ENCODE peak calls at places on chromosomes 3 and 15, in five cellular contexts. R is lower leg skin, J is GM23248, V is fibroblast of mammary gland, M is cardiac fibroblast. H is an unnamed sample.
A peak's percentile ranks its signal among the peaks of the same experiment; 100 is the strongest.

GRCh38 chr3:148227534-148227933 is 470.2 kb upstream of the AGTR1 start:
- DNase-seq in R (no peak), M (no peak), V (no peak), J (no peak), H (no peak)

GRCh38 chr3:109927161-109927560 is 589.8 kb upstream of the DPPA4 start:
- DNase-seq in J (peak; percentile 97), M (peak; percentile 98), V (peak; percentile 97), R (no peak), H (no peak)

GRCh38 chr3:17846466-17846865 is 104.0 kb upstream of the TBC1D5 start:
- DNase-seq in R (no peak), V (no peak), J (peak; percentile 61), M (peak; percentile 20), H (no peak)

GRCh38 chr15:51576911-51577500 is 45.6 kb downstream of the DMXL2 start:
- DNase-seq in V (peak; percentile 74), M (peak; percentile 73), R (no peak), J (peak; percentile 67), H (no peak)

GRCh38 chr3:194080473-194080872 is 55.5 kb upstream of the HES1 start:
- DNase-seq in J (peak; percentile 13), M (no peak), V (no peak), R (no peak), H (no peak)

GRCh38 chr15:42413914-42414313 is 54.6 kb downstream of the CAPN3 start:
- DNase-seq in V (no peak), R (no peak), M (no peak), J (peak; percentile 12), H (no peak)

GRCh38 chr3:51388286-51389029 is 2.6 kb upstream of the RBM15B start:
- DNase-seq in M (no peak), R (peak; percentile 37), J (peak; percentile 43), V (peak; percentile 32), H (no peak)

GRCh38 chr3:175091426-175092114 is 232.4 kb downstream of the NAALADL2 start:
- DNase-seq in M (no peak), R (no peak), V (no peak), J (no peak), H (no peak)

GRCh38 chr15:41970456-41970855 is 1.9 kb downstream of the EHD4 start:
- DNase-seq in V (no peak), M (no peak), J (no peak), R (no peak), H (no peak)

GRCh38 chr15:74202461-74203401 is at the start of gene STRA6:
- DNase-seq in V (peak; percentile 71), M (no peak), J (no peak), R (no peak), H (no peak)

GRCh38 chr3:173548261-173548660 is 150.7 kb downstream of the NLGN1 start:
- DNase-seq in V (no peak), R (no peak), M (no peak), J (no peak), H (no peak)

GRCh38 chr3:10380906-10381795 is 60.2 kb upstream of the SEC13 start:
- DNase-seq in J (peak; percentile 77), V (peak; percentile 38), R (no peak), M (peak; percentile 15), H (no peak)

GRCh38 chr3:24196526-24196925 is 251.4 kb downstream of the NR1D2 start:
- DNase-seq in J (peak; percentile 73), R (no peak), M (peak; percentile 12), V (peak; percentile 69), H (no peak)

GRCh38 chr3:105608623-105609022 is 241.9 kb downstream of the ALCAM start:
- DNase-seq in M (no peak), J (peak; percentile 52), V (no peak), R (no peak), H (no peak)

GRCh38 chr3:181622365-181622764 is 89.4 kb upstream of the SOX2 start:
- DNase-seq in M (peak; percentile 79), V (peak; percentile 17), R (no peak), J (peak; percentile 8), H (no peak)

GRCh38 chr3:4038351-4038750 is 239.1 kb downstream of the LRRN1 start:
- DNase-seq in J (no peak), R (no peak), M (no peak), V (no peak), H (no peak)

GRCh38 chr15:80182611-80183210 is 29.9 kb downstream of the FAH start:
- DNase-seq in J (peak; percentile 76), M (peak; percentile 43), R (no peak), V (peak; percentile 74), H (no peak)

GRCh38 chr3:9135930-9136525 is 113.4 kb downstream of the SRGAP3 start:
- DNase-seq in M (no peak), R (no peak), J (no peak), V (no peak), H (no peak)

GRCh38 chr15:60353245-60353940 is 44.4 kb downstream of the ANXA2 start:
- DNase-seq in J (peak; percentile 77), R (no peak), M (no peak), V (peak; percentile 82), H (no peak)

GRCh38 chr3:193732391-193732790 is 139.4 kb downstream of the OPA1 start:
- DNase-seq in M (peak; percentile 79), J (peak; percentile 95), R (no peak), V (peak; percentile 83), H (peak; percentile 66)

GRCh38 chr3:184229424-184230080 is at the start of gene VWA5B2:
- DNase-seq in J (peak; percentile 70), V (no peak), M (no peak), R (no peak), H (no peak)

GRCh38 chr15:96626936-96627577 is 296.6 kb downstream of the NR2F2 start:
- DNase-seq in R (no peak), V (no peak), M (peak; percentile 6), J (no peak), H (no peak)

GRCh38 chr3:195448205-195448875 is 5.5 kb upstream of the ACAP2 start:
- DNase-seq in V (no peak), R (no peak), J (no peak), M (no peak), H (no peak)

GRCh38 chr3:122350814-122351418 is 25.9 kb downstream of the CSTA start:
- DNase-seq in V (peak; percentile 77), J (peak; percentile 71), R (no peak), M (peak; percentile 58), H (peak; percentile 5)

GRCh38 chr15:78317145-78317836 is 17.9 kb upstream of the SKIC8 start:
- DNase-seq in J (peak; percentile 27), R (no peak), M (peak; percentile 29), V (peak; percentile 17), H (no peak)

DNA sequence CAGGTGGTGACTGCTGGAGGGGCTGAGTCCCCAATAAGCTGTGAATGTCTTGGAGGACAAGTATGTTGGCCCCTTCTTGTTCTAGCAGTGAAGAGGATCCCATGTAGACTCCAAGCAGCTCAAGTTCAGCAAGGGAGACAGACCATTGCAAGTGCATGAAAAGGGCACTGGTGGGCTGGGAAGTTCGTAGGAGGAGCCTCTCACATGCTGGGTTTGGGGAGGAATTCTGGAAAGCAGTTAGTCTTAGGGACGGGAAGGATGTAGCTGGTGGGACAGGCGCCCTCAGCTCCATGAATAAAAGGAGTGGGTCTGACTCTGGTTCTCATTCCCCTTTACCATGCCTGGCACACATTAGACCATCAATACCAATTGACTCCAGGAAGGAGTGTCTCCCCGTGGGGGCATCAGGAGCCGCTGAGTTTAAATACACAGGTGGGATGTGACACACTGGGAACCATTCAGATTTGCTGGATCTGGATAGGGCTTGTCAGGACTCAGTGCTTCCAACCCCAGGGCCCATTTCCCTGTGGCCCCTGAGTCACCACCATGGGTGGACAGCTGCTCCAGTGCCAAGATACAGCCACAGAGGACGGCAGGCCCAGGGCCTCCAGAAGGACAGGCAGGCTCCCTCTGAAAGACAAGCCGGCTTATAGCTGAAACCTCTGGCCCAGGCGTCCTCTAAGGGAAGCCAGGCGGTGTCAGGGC is 554 bp upstream of the XYLB start:
- DNase-seq in J (no peak), M (no peak), R (no peak), V (no peak), H (no peak)
- H3K4me3 ChIP-seq in J (peak overlapping the region; percentile 81), M (no peak overlapping the region), R (no peak overlapping the region), V (no peak overlapping the region), H (peak overlapping the region; percentile 79)

GRCh38 chr15:101062063-101062462 is 142.9 kb downstream of the LRRK1 start:
- DNase-seq in R (no peak), M (no peak), J (no peak), V (no peak), H (no peak)

GRCh38 chr15:101060576-101061551 is 141.7 kb downstream of the LRRK1 start:
- DNase-seq in R (no peak), V (no peak), J (no peak), M (no peak), H (no peak)

GRCh38 chr15:101063212-101063611 is 144.1 kb downstream of the LRRK1 start:
- DNase-seq in V (no peak), J (no peak), M (no peak), R (no peak), H (no peak)

GRCh38 chr15:101063891-101064794 is 145.0 kb downstream of the LRRK1 start:
- DNase-seq in M (no peak), J (no peak), R (no peak), V (no peak), H (no peak)

DNA sequence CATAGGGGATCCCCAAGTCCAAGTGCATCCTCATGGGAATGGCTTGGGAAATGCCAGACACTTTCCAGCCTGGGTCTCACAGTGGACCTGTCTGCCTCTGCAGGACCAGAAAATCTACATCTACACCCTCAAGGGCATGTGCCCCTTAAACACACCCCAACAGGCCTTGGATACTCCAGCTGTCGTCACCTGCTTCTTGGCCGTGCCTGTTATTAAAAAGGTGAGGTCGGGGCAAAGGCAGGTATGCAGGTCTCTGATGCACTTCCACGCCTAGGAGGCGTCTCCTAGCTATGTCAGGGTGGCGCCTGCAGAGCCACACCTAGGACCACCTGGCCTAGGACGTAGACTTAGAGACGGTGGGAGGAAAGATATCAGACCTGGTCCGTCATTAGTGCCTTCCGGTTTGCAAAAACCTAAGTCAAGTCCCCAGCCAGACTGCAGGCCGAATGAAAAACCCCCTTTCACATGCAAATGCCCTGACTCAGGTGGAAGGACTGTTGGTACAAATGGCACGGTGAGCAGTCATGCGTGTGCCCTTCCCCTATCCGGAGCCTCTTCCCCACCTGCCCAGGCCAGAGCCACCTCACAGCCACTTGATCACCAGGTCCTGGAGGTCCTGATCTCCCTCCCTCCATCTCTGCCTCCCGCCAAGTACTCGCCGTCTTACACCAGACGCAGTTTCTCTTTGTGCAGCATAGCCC is 143.5 kb downstream of the LRRK1 start:
- DNase-seq in V (no peak), M (no peak), R (no peak), J (no peak), H (no peak)
- H3K4me3 ChIP-seq in V (no peak overlapping the region), M (no peak overlapping the region), R (no peak overlapping the region), J (no peak overlapping the region), H (no peak overlapping the region)

DNA sequence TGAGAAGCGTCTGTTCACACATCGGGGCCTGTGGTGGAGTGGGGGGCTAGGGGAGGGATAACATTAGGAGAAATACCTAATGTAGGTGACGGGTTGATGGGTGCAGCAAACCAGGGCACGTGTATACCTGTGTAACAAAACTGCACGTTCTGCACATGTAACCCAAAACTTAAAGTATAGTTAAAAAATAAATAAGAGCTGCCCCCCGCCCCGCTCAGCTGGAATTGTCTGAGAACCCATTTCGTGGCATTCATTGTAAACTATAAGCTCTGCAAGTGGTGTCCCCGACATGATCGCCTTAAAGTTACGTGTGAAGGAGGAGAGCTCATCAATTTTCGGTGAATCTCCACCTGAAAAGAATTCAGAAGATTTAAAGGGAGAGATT is 7.3 kb upstream of the LIPH start:
- DNase-seq in R (no peak), V (no peak), J (no peak), M (no peak), H (no peak)
- H3K4me3 ChIP-seq in R (no peak overlapping the region), V (no peak overlapping the region), J (no peak overlapping the region), M (no peak overlapping the region), H (no peak overlapping the region)

GRCh38 chr15:101697488-101697887 is 26.8 kb downstream of the TARS3 start:
- DNase-seq in M (no peak), V (no peak), R (no peak), J (no peak), H (peak; percentile 7)
- H3K4me3 ChIP-seq in M (no peak overlapping the region), V (no peak overlapping the region), R (no peak overlapping the region), J (no peak overlapping the region), H (no peak overlapping the region)

H was measured in esophagus muscularis mucosa.